ENCODE peak calls at places on chromosomes 4 and X, in four cellular contexts. N, X, Y and K are unnamed samples.

GRCh38 chrX:265502-265901 is 15.7 kb upstream of the PLCXD1 start:
- DNase-seq in N (no peak), Y (no peak), X (no peak), K (no peak)

GRCh38 chr4:77804471-77804870 is 14.7 kb downstream of the CNOT6L start:
- DNase-seq in Y (no peak), N (no peak), X (no peak), K (no peak)

GRCh38 chr4:177281544-177281943 is 28.1 kb upstream of the NEIL3 start:
- DNase-seq in X (no peak), N (no peak), Y (no peak), K (no peak)

GRCh38 chr4:15513545-15513944 is 43.9 kb downstream of the CC2D2A start:
- DNase-seq in X (no peak), Y (no peak), N (no peak), K (no peak)

GRCh38 chr4:108706289-108706688 is 55.9 kb downstream of the OSTC start:
- DNase-seq in N (no peak), X (no peak), Y (no peak), K (no peak)

GRCh38 chr4:53116959-53117358 is 248.9 kb downstream of the SCFD2 start:
- DNase-seq in X (no peak), Y (no peak), N (peak), K (no peak)

GRCh38 chrX:150363561-150364346 is 637 bp downstream of the MAMLD1 start:
- DNase-seq in Y (peak), X (peak), N (peak), K (no peak)

GRCh38 chr4:123699823-123700822 is 303.5 kb downstream of the SPRY1 start:
- DNase-seq in N (peak), X (no peak), Y (no peak), K (peak)

GRCh38 chrX:69396916-69397315 is 107.2 kb upstream of the NALF2 start:
- DNase-seq in N (no peak), X (no peak), Y (no peak), K (no peak)

GRCh38 chr4:10006604-10007435 is 14.5 kb downstream of the SLC2A9 start:
- DNase-seq in Y (no peak), N (peak), X (peak), K (no peak)

GRCh38 chr4:100960232-100960631 is 387.1 kb downstream of the PPP3CA start:
- DNase-seq in N (peak), Y (no peak), X (no peak), K (no peak)

GRCh38 chr4:39062499-39062898 is 467 bp downstream of the KLHL5 start:
- DNase-seq in Y (no peak), N (no peak), X (no peak), K (no peak)

GRCh38 chrX:1411331-1411730 is 19.4 kb upstream of the SLC25A6 start:
- DNase-seq in X (no peak), N (no peak), Y (no peak), K (no peak)

GRCh38 chr4:168822481-168822880 is 187.6 kb downstream of the CBR4 start:
- DNase-seq in N (no peak), Y (no peak), X (no peak), K (no peak)

GRCh38 chrX:101682723-101683122 is 23.1 kb upstream of the ARMCX2 start:
- DNase-seq in N (no peak), X (no peak), Y (no peak), K (no peak)

GRCh38 chrX:102934624-102935023 is 2.4 kb upstream of the RAB40AL start:
- DNase-seq in X (peak), Y (peak), N (peak), K (no peak)

GRCh38 chrX:7147431-7147977 is at the start of gene STS:
- DNase-seq in X (no peak), N (peak), Y (peak), K (peak)

GRCh38 chr4:158006973-158007372 is 165.9 kb downstream of the GASK1B start:
- DNase-seq in X (no peak), Y (no peak), N (no peak), K (no peak)

GRCh38 chrX:117138070-117138469 is 675.3 kb upstream of the CT83 start:
- DNase-seq in X (no peak), Y (no peak), N (no peak), K (no peak)

GRCh38 chrX:69314436-69315348 is 149.4 kb upstream of the PJA1 start:
- DNase-seq in N (no peak), Y (no peak), X (no peak), K (no peak)

GRCh38 chrX:100356497-100356896 is 53.6 kb downstream of the PCDH19 start:
- DNase-seq in N (no peak), Y (no peak), X (no peak), K (no peak)

GRCh38 chr4:88027611-88028608 is 20.5 kb downstream of the PKD2 start:
- DNase-seq in Y (no peak), N (peak), X (peak), K (no peak)

GRCh38 chr4:10612476-10612875 is 72.1 kb downstream of the CLNK start:
- DNase-seq in Y (no peak), N (no peak), X (no peak), K (no peak)

GRCh38 chr4:116018831-116019230 is 905.4 kb upstream of the NDST4 start:
- DNase-seq in Y (no peak), N (peak), X (no peak), K (no peak)

GRCh38 chr4:107519057-107519456 is 201.0 kb downstream of the PAPSS1 start:
- DNase-seq in Y (no peak), N (peak), X (peak), K (no peak)

GRCh38 chr4:174714393-174715211 is 114.4 kb downstream of the GLRA3 start:
- DNase-seq in Y (no peak), X (peak), N (peak), K (no peak)

GRCh38 chr4:71379126-71379525 is 40.3 kb downstream of the SLC4A4 start:
- DNase-seq in Y (no peak), X (no peak), N (no peak), K (no peak)

GRCh38 chrX:45862801-45863200 is 662.1 kb upstream of the DIPK2B start:
- DNase-seq in Y (no peak), X (no peak), N (no peak), K (no peak)

GRCh38 chr4:100362363-100362762 is 155.5 kb downstream of the EMCN start:
- DNase-seq in X (no peak), N (peak), Y (no peak), K (no peak)

GRCh38 chr4:47686294-47686872 is 151.5 kb downstream of the CORIN start:
- DNase-seq in Y (no peak), N (peak), X (peak), K (no peak)

GRCh38 chrX:30141966-30142365 is 73.4 kb upstream of the MAGEB2 start:
- DNase-seq in N (peak), X (peak), Y (no peak), K (peak)

GRCh38 chrX:1093112-1093511 is 119.3 kb downstream of the CRLF2 start:
- DNase-seq in X (no peak), N (no peak), Y (no peak), K (no peak)

GRCh38 chr4:183823394-183823793 is 81.7 kb upstream of the STOX2 start:
- DNase-seq in Y (peak), N (peak), X (peak), K (no peak)

GRCh38 chr4:142226014-142226413 is 589.6 kb downstream of the IL15 start:
- DNase-seq in N (no peak), Y (no peak), X (no peak), K (no peak)

GRCh38 chrX:110836982-110837381 is 41.4 kb upstream of the CHRDL1 start:
- DNase-seq in N (no peak), Y (no peak), X (no peak), K (no peak)

GRCh38 chr4:83356899-83357661 is 22.4 kb upstream of the HPSE start:
- DNase-seq in N (peak), X (peak), Y (no peak), K (no peak)

GRCh38 chr4:83358410-83358809 is 23.8 kb upstream of the HPSE start:
- DNase-seq in X (peak), Y (no peak), N (peak), K (no peak)

GRCh38 chr4:83348074-83348473 is 13.4 kb upstream of the HPSE start:
- DNase-seq in X (no peak), Y (no peak), N (peak), K (no peak)

GRCh38 chr4:83353516-83353915 is 18.9 kb upstream of the HPSE start:
- DNase-seq in Y (no peak), X (no peak), N (no peak), K (no peak)
- H3K27ac ChIP-seq in Y (no peak), X (no peak), N (no peak), K (no peak)

GRCh38 chrX:47514553-47515235 is 31.7 kb upstream of the ZNF41 start:
- DNase-seq in X (peak), Y (no peak), N (peak), K (no peak)

GRCh38 chrX:47518105-47518504 is 35.1 kb upstream of the ZNF41 start:
- DNase-seq in N (no peak), Y (no peak), X (no peak), K (no peak)

GRCh38 chrX:47515941-47516649 is 33.1 kb upstream of the ZNF41 start:
- DNase-seq in N (peak), Y (no peak), X (peak), K (no peak)

GRCh38 chrX:47513697-47514085 is 30.7 kb upstream of the ZNF41 start:
- DNase-seq in Y (no peak), X (no peak), N (no peak), K (no peak)
- H3K27ac ChIP-seq in Y (no peak), X (peak), N (no peak), K (no peak)

GRCh38 chr4:140695483-140695882 is 60.7 kb downstream of the TBC1D9 start:
- DNase-seq in Y (no peak), X (no peak), N (no peak), K (no peak)
- H3K27ac ChIP-seq in Y (no peak), X (no peak), N (no peak), K (no peak)

DNA sequence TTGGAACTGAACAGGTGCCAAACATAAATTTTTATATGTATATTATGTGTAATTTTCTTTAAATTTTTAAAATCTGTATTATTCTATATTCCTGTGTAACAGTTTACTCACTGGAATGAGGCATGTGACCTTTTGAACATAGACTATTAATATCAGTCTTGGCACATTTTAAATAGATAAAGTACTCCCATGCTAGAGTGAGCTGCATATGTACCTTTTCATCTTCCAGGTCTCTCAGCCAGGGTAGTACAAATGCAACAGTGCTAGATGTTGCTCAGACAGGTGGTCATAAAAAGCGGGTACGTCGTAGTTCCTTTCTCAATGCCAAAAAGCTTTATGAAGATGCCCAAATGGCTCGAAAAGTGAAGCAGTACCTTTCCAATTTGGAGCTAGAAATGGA is 242.0 kb downstream of the RAPGEF2 start:
- DNase-seq in Y (no peak), X (no peak), N (no peak), K (no peak)
- H3K27ac ChIP-seq in Y (no peak), X (no peak), N (no peak), K (no peak)

GRCh38 chrX:134642394-134642793 is 15.9 kb downstream of the PLAC1 start:
- DNase-seq in X (no peak), N (no peak), Y (no peak), K (no peak)

GRCh38 chrX:134636859-134637258 is 21.4 kb downstream of the PLAC1 start:
- DNase-seq in N (no peak), X (no peak), Y (no peak), K (no peak)

GRCh38 chrX:134646671-134647070 is 11.6 kb downstream of the PLAC1 start:
- DNase-seq in N (peak), X (no peak), Y (no peak), K (no peak)

GRCh38 chrX:134646170-134646569 is 12.1 kb downstream of the PLAC1 start:
- DNase-seq in X (no peak), Y (no peak), N (no peak), K (no peak)

DNA sequence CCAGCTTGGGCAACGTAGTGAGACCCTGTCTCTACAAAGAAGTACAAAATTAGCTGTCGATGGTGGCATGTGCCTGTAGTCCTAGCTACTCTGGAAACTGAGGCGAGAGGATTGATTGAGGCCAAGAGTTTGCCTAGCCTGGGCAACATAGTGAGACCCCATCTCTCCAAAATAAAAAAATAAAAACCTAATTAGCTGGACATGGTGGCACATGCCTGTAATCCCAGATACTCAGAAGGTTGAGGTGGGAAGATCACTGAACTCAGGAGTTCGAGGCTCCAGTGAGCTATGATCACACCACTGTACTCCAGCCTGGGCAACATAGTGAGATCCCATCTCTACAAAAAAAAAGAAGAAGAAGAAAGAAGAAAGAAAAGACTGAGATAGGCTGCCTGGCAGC is 17.4 kb downstream of the PLAC1 start:
- DNase-seq in N (no peak), X (no peak), Y (no peak), K (no peak)
- H3K27ac ChIP-seq in N (no peak), X (no peak), Y (no peak), K (no peak)

GRCh38 chr4:182743815-182744214 is 173.4 kb downstream of the DCTD start:
- DNase-seq in X (no peak), N (no peak), Y (no peak), K (no peak)
- H3K27ac ChIP-seq in X (no peak), N (no peak), Y (no peak), K (no peak)

DNA sequence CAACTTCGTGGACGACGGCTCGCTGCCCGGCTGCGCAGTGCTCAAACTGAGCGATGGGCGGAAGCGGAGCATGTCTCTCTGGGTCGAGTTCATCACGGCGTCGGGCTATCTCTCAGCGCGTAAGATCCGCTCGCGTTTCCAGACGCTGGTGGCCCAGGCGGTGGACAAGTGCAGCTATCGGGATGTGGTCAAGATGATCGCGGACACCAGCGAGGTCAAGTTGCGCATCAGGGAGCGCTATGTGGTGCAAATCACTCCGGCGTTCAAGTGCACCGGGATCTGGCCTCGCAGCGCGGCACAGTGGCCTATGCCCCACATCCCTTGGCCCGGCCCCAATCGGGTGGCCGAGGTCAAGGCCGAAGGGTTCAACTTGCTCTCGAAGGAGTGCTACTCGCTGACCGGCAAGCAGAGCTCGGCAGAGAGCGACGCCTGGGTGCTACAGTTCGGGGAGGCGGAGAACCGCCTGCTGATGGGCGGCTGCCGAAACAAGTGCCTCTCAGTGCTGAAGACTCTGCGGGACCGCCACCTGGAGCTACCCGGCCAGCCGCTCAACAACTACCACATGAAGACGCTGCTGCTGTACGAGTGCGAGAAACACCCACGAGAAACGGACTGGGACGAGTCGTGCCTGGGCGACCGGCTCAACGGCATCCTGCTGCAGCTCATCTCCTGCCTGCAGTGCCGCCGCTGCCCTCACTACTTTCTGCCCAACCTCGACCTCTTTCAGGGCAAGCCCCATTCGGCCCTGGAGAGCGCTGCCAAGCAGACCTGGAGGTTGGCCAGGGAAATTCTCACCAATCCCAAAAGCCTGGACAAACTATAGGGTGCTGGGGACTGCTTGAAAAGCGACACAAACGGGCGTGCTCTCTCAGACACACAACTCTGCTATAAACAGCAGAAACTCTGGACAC is 1.6 kb downstream of the MAB21L2 start:
- DNase-seq in X (no peak), Y (no peak), N (no peak), K (no peak)
- H3K27ac ChIP-seq in X (no peak), Y (peak), N (no peak), K (no peak)